ENCODE peak calls at places on chromosomes 6 and 20, in seven cellular contexts. K is heart left ventricle; S is dorsolateral prefrontal cortex; C is foreskin fibroblast; H is CD8-positive, alpha-beta T cell; I is fibroblast of lung; X is astrocyte of the cerebellum. Q is an unnamed sample.

GRCh38 chr6:99588618-99589289 is 17.9 kb upstream of the PRDM13 start:
- DNase-seq in K (peak; percentile 44), S (peak; percentile 41), C (peak; percentile 91), H (peak; percentile 66), I (peak; percentile 65), X (peak; percentile 28), Q (peak; percentile 71)

GRCh38 chr20:17659801-17660200 is 22.2 kb downstream of the RRBP1 start:
- DNase-seq in K (no peak), S (no peak), C (no peak), H (no peak), I (no peak), X (no peak), Q (no peak)

GRCh38 chr20:34111057-34111711 is 859 bp downstream of the EIF2S2 start:
- DNase-seq in K (peak; percentile 15), S (no peak), C (peak; percentile 74), H (no peak), I (peak; percentile 74), X (peak; percentile 18), Q (no peak)

GRCh38 chr20:59596690-59597089 is 7.7 kb upstream of the PHACTR3 start:
- DNase-seq in K (no peak), S (no peak), C (no peak), H (no peak), I (no peak), X (no peak), Q (peak; percentile 15)

GRCh38 chr6:20630617-20631448 is 96.6 kb downstream of the CDKAL1 start:
- DNase-seq in K (no peak), S (no peak), C (no peak), H (no peak), I (no peak), X (no peak), Q (no peak)

GRCh38 chr6:79466222-79466834 is 70.9 kb downstream of the LCA5 start:
- DNase-seq in K (no peak), S (no peak), C (peak; percentile 56), H (no peak), I (peak; percentile 74), X (peak; percentile 18), Q (no peak)

GRCh38 chr6:34154668-34155447 is 9.0 kb upstream of the GRM4 start:
- DNase-seq in K (peak; percentile 31), S (peak; percentile 50), C (peak; percentile 78), H (peak; percentile 60), I (peak; percentile 32), X (no peak), Q (no peak)

GRCh38 chr6:111533087-111533784 is 50.2 kb upstream of the REV3L start:
- DNase-seq in K (no peak), S (no peak), C (no peak), H (no peak), I (no peak), X (no peak), Q (no peak)

GRCh38 chr6:39927159-39927558 is 7.1 kb downstream of the MOCS1 start:
- DNase-seq in K (no peak), S (peak; percentile 43), C (peak; percentile 59), H (no peak), I (no peak), X (no peak), Q (no peak)

GRCh38 chr6:12354499-12354898 is 64.3 kb downstream of the EDN1 start:
- DNase-seq in K (no peak), S (no peak), C (peak; percentile 88), H (no peak), I (peak; percentile 55), X (peak; percentile 54), Q (no peak)

GRCh38 chr6:56843476-56844349 is 111.2 kb upstream of the BEND6 start:
- DNase-seq in K (peak; percentile 78), S (peak; percentile 76), C (peak; percentile 95), H (peak; percentile 33), I (peak; percentile 80), X (no peak), Q (no peak)

GRCh38 chr20:1876217-1876921 is 18.8 kb upstream of the SIRPA start:
- DNase-seq in K (no peak), S (no peak), C (no peak), H (no peak), I (no peak), X (no peak), Q (no peak)

GRCh38 chr6:6346427-6346826 is 26.0 kb upstream of the F13A1 start:
- DNase-seq in K (no peak), S (no peak), C (no peak), H (no peak), I (no peak), X (no peak), Q (no peak)

GRCh38 chr6:7169296-7169721 is 61.5 kb downstream of the RREB1 start:
- DNase-seq in K (peak; percentile 60), S (no peak), C (peak; percentile 35), H (no peak), I (peak; percentile 66), X (no peak), Q (no peak)

GRCh38 chr6:20711518-20711917 is 177.3 kb downstream of the CDKAL1 start:
- DNase-seq in K (no peak), S (no peak), C (peak; percentile 32), H (no peak), I (peak; percentile 13), X (no peak), Q (no peak)

GRCh38 chr20:53291548-53291947 is 302.1 kb downstream of the ZNF217 start:
- DNase-seq in K (no peak), S (no peak), C (no peak), H (no peak), I (no peak), X (no peak), Q (no peak)

GRCh38 chr6:98124176-98124575 is 710.2 kb upstream of the POU3F2 start:
- DNase-seq in K (no peak), S (no peak), C (no peak), H (no peak), I (no peak), X (peak; percentile 31), Q (no peak)

DNA sequence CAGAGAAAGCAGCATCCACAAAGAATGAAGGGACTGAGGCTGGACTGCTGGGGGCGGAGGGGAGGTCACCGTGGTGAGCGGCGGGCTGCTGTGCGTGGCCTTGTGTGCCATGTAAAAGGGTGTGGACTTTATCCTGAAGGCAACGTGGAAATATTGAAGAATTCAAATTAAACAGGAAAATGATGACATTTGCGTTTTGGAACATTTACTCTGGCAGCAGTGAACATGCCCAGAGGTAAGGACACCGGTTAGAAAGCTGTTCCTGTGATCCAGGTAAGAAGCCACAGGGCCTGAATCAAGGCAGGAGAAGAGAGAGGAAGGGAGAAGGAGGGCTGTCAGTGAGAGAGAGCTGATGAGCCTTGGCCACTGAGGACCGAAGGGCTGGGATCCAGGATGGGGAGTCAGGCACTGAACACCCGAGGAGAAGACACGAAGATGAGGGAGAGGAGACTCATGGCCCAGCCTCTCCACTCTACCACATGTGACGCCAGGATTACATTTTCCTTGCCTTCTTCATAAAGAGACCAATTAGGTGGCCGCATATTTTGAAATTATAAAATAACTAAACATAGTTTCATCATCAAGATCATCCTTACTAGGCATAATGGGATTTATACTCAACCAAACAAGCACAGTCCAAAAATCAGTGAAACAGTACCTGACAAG is 58.4 kb downstream of the TRAM2 start:
- DNase-seq in K (no peak), S (no peak), C (no peak), H (no peak), I (no peak), X (no peak), Q (peak; percentile 69)
- H3K4me3 ChIP-seq in K (no peak overlapping the region), S (no peak overlapping the region), C (no peak overlapping the region), H (no peak overlapping the region), I (no peak overlapping the region), X (no peak overlapping the region), Q (peak overlapping the region; percentile 3)

GRCh38 chr6:155248021-155249001 is 15.5 kb upstream of the CLDN20 start:
- DNase-seq in K (peak; percentile 24), S (peak; percentile 67), C (peak; percentile 90), H (no peak), I (peak; percentile 80), X (peak; percentile 72), Q (no peak)
- TF ChIP-seq CTCF in K (peak; percentile 55), S (peak; percentile 79), C (peak; percentile 86), H (no peak), I (peak; percentile 92), X (peak; percentile 88), Q (peak; percentile 46)

DNA sequence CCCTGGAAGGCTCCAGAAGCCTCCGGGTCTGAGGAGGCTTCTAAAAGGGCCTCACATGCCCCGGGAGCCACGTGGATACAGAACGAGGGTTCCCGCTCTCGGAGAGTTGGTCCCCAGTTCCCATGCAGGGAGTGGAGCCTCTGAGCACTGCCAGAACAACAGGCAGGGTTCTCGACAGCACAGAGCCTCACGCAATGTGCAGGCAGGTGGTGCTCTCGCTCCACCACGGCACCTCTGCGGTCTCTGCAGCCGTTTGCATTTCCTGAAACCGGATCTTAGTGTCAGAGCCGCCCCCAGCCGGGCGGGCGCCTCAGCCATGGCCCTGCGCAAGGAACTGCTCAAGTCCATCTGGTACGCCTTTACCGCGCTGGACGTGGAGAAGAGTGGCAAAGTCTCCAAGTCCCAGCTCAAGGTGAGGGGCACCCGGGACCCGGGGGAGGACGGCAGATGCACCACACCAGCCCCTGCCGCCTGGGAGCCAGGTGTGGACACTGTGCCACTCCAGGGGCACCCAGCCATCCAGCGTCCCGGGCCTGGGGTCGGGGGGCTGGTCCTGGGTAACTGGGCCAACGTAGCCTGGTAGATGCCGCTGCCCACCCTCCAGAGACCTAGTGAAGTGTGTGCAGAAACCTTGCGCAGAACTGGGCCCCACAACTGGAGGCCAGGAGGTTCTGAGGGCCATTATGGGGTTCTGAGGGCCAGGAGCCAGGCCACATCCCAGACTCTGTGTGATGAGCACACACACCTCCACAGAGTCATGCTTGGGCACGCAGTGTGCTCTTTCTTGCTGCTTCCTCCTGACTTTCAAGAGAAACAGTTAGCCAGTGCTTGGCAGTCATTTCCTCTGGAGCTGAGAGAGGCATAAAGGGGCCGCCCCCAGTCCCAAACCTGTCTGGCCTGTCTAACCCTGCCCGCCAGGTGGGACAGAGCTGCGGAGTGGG is at the start of gene DEF6:
- DNase-seq in K (peak; percentile 79), S (peak; percentile 22), C (peak; percentile 92), H (peak; percentile 88), I (peak; percentile 80), X (peak; percentile 50), Q (peak; percentile 72)
- H3K4me3 ChIP-seq in K (peak within 1 kb of the TSS; percentile 47), S (peak within 1 kb of the TSS; percentile 36), C (peak within 1 kb of the TSS; percentile 39), H (peak within 1 kb of the TSS; percentile 99), I (no peak within 1 kb of the TSS), X (peak within 1 kb of the TSS; percentile 21), Q (peak within 1 kb of the TSS; percentile 32)

DNA sequence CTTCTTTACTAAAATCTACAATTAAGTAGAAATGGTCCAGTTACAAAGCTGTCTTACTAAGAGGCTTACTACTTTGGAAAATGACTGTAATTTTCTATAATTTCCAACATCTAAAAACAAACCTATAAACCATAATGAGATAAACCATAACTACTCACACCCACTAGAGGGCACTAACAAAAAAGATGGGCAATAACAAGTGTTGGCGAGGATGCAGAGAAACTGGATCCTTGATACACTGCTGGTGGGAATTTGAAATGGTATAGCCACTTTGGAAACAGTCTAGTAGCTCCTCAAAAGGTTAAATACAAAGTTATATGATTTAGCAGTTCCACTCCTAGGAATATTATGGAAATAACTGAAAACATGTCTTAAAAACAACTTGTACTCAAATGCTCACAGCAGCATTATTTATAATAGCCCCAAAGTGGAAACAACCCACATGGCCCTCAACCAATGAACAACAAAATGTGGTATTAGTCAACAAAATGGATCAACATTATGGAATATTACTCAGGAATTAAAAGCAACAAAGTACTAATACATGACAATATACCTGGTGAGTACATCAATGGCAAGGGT is 50.6 kb downstream of the GJA10 start:
- DNase-seq in K (no peak), S (no peak), C (peak; percentile 50), H (no peak), I (peak; percentile 39), X (no peak), Q (no peak)
- TF ChIP-seq CTCF in K (no peak), S (peak; percentile 37), C (peak; percentile 34), H (peak; percentile 74), I (peak; percentile 16), X (peak; percentile 26), Q (peak; percentile 47)

GRCh38 chr6:149249370-149250357 is 67.8 kb upstream of the TAB2 start:
- DNase-seq in K (no peak), S (no peak), C (no peak), H (no peak), I (no peak), X (no peak), Q (no peak)
- H3K4me3 ChIP-seq in K (no peak overlapping the region), S (no peak overlapping the region), C (no peak overlapping the region), H (no peak overlapping the region), I (no peak overlapping the region), X (no peak overlapping the region), Q (no peak overlapping the region)